ENCODE peak calls at places on chromosome 3, in five cellular contexts. B is A549, A is GM12878, H is SK-N-SH, J is IMR-90. X is an unnamed sample.

GRCh38 chr3:107240183-107241091 is 136.8 kb upstream of the CCDC54 start:
- DNase-seq in A (peak; percentile 24), H (peak; percentile 89), J (peak; percentile 75), B (peak; percentile 72), X (peak; percentile 71)

GRCh38 chr3:70583682-70584081 is 271.2 kb upstream of the MDFIC2 start:
- DNase-seq in A (no peak), B (no peak), H (no peak), J (no peak), X (no peak)

GRCh38 chr3:107845355-107846281 is 245.2 kb downstream of the CD47 start:
- DNase-seq in B (no peak), H (no peak), A (no peak), J (peak; percentile 21), X (no peak)

GRCh38 chr3:115921711-115922110 is 298.4 kb downstream of the GAP43 start:
- DNase-seq in A (no peak), J (no peak), B (no peak), H (no peak), X (no peak)

GRCh38 chr3:11536132-11536935 is 107.4 kb downstream of the VGLL4 start:
- DNase-seq in B (no peak), H (no peak), J (no peak), A (no peak), X (no peak)

GRCh38 chr3:45480871-45481270 is 92.5 kb downstream of the LARS2 start:
- DNase-seq in J (no peak), A (no peak), H (no peak), B (no peak), X (no peak)

GRCh38 chr3:69499899-69500316 is 114.0 kb upstream of the FRMD4B start:
- DNase-seq in J (no peak), H (no peak), B (no peak), A (no peak), X (no peak)

GRCh38 chr3:150759319-150759718 is 3.6 kb downstream of the SIAH2 start:
- DNase-seq in B (no peak), H (no peak), A (no peak), J (no peak), X (no peak)

GRCh38 chr3:25594007-25594502 is 70.7 kb downstream of the TOP2B start:
- DNase-seq in B (peak; percentile 69), H (peak; percentile 64), A (no peak), J (peak; percentile 88), X (peak; percentile 35)

GRCh38 chr3:160956785-160957184 is 148.4 kb downstream of the B3GALNT1 start:
- DNase-seq in J (peak; percentile 7), B (no peak), H (no peak), A (no peak), X (peak; percentile 4)

GRCh38 chr3:12303998-12304397 is 15.1 kb downstream of the PPARG start:
- DNase-seq in A (no peak), B (peak; percentile 55), J (no peak), H (no peak), X (no peak)

GRCh38 chr3:107450254-107450653 is 72.5 kb upstream of the BBX start:
- DNase-seq in B (no peak), A (no peak), H (no peak), J (peak; percentile 50), X (no peak)

GRCh38 chr3:51933471-51934138 is 8.1 kb downstream of the RRP9 start:
- DNase-seq in J (no peak), H (no peak), A (no peak), B (no peak), X (no peak)

GRCh38 chr3:135965506-135966348 is at the start of gene PPP2R3A:
- DNase-seq in A (no peak), B (peak; percentile 78), J (peak; percentile 80), H (peak; percentile 97), X (peak; percentile 92)

DNA sequence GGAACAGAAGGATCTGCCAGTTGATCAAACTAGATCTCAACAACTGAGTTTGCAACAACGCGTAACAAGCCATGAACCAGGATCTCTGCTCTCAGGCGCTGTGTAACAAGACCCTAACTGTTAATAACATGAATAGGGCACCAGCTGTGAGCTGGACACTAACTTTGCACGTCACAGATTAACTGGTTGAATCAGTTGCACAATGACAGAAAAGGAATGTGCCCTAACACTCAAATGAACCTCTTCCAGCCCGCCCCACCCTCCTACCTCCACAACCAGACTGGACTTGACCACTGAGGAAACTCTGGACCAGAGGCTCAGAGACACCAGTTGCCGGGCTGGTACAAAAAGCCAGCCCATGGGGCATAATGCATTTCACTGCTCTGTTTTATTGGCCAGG is 34.3 kb downstream of the MCF2L2 start:
- DNase-seq in J (no peak), H (no peak), B (no peak), A (no peak), X (no peak)
- TF ChIP-seq RCOR1 in J (no peak), H (no peak), B (no peak), A (no peak), X (no peak)

GRCh38 chr3:42504334-42505202 is 2.1 kb downstream of the VIPR1 start:
- DNase-seq in B (no peak), H (no peak), J (no peak), A (no peak), X (peak; percentile 59)
- TF ChIP-seq RCOR1 in B (no peak), H (no peak), J (no peak), A (no peak), X (no peak)

DNA sequence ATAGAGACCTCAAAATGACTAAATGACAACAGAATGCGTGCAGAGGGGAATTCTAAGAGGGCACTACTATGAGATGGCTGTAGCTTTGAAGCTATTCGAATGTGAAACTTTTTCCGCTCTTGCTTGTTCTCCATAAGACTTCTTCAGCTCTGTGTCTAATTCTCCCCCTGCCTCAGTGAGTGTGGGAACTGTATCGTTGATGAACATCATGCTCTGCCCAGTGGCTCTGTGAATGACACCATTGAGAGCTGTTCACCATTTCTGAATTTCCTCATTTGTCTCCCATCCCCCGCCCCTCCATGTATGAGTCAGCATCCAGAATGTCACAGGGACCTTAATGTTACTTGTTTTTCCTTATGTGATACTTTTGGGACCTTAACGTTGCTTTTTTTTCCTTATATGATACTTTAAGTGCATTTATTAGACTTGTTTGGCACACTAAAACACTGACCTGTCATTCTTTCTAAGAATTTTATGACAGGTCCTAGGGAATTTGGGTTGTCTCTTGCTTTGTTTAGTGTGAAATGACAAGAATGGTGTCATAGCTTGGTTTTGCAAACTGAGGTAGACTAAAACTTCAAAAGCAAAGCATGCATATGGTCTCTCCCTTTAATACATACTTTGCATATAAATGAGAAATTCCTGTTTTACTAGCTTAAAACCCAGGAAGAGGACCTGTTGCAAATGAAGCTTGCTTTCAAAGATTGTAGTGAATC is 99.6 kb downstream of the FNDC3B start:
- DNase-seq in A (peak; percentile 89), H (no peak), J (peak; percentile 40), B (peak; percentile 57), X (peak; percentile 79)
- TF ChIP-seq RCOR1 in A (no peak), H (no peak), J (no peak), B (no peak), X (peak; percentile 40)

GRCh38 chr3:130783629-130784028 is 37.0 kb upstream of the PIK3R4 start:
- DNase-seq in A (no peak), H (no peak), J (no peak), B (no peak), X (no peak)
- TF ChIP-seq RCOR1 in A (no peak), H (no peak), J (no peak), B (no peak), X (no peak)